ENCODE peak calls at places on chromosomes 13 and 19, in four cellular contexts. E, H, G and W are unnamed samples.

GRCh38 chr13:30697177-30697953 is 38.0 kb upstream of the ALOX5AP start:
- DNase-seq in E (no peak), G (no peak), H (no peak), W (no peak)

GRCh38 chr19:870963-871401 is 11.5 kb downstream of the CFD start:
- DNase-seq in E (no peak), G (no peak), H (no peak), W (no peak)

GRCh38 chr13:109348514-109349340 is 437.7 kb downstream of the IRS2 start:
- DNase-seq in H (no peak), E (no peak), G (no peak), W (no peak)

GRCh38 chr13:79402074-79402635 is 3.9 kb downstream of the RBM26 start:
- DNase-seq in E (no peak), G (no peak), H (no peak), W (no peak)

GRCh38 chr19:11268783-11269267 is 6.5 kb upstream of the DOCK6 start:
- DNase-seq in E (no peak), G (no peak), H (peak), W (no peak)

GRCh38 chr19:44807162-44807561 is 1.7 kb upstream of the BCAM start:
- DNase-seq in G (no peak), E (no peak), H (no peak), W (no peak)

GRCh38 chr13:109787135-109787954 is 962 bp upstream of the IRS2 start:
- DNase-seq in G (peak), E (no peak), H (peak), W (no peak)

GRCh38 chr19:41371541-41371940 is 4.8 kb upstream of the TMEM91 start:
- DNase-seq in E (no peak), G (no peak), H (no peak), W (no peak)

GRCh38 chr13:98972627-98973026 is 5.2 kb downstream of the DOCK9 start:
- DNase-seq in G (no peak), H (no peak), E (no peak), W (no peak)

GRCh38 chr13:106503730-106504129 is 31.7 kb downstream of the EFNB2 start:
- DNase-seq in H (no peak), G (no peak), E (no peak), W (no peak)

GRCh38 chr19:35592226-35592625 is 6.3 kb downstream of the PMIS2 start:
- DNase-seq in G (peak), E (no peak), H (no peak), W (no peak)

GRCh38 chr19:17950310-17951150 is 16.4 kb upstream of the KCNN1 start:
- DNase-seq in E (no peak), H (no peak), G (peak), W (no peak)